ENCODE peak calls at places on chromosomes 2 and 18, in four cellular contexts. N is pancreas, Z is NCI-H1417, C is ascending aorta. R is an unnamed sample.

GRCh38 chr2:42843611-42844010 is 51.2 kb upstream of the HAAO start:
- DNase-seq in N (no peak), Z (no peak), C (no peak), R (no peak)

GRCh38 chr2:205086689-205087088 is 541.4 kb downstream of the PARD3B start:
- DNase-seq in C (no peak), N (no peak), Z (no peak), R (no peak)

GRCh38 chr2:1052671-1053270 is 102.1 kb downstream of the SNTG2 start:
- DNase-seq in C (no peak), N (no peak), Z (no peak), R (no peak)

GRCh38 chr2:85796549-85797262 is 42.9 kb downstream of the ATOH8 start:
- DNase-seq in C (no peak), Z (peak), N (no peak), R (no peak)

GRCh38 chr2:231884438-231885140 is 41.6 kb downstream of the NPPC start:
- DNase-seq in C (no peak), N (no peak), Z (peak), R (no peak)

GRCh38 chr2:96608459-96609455 is 29.4 kb downstream of the KANSL3 start:
- DNase-seq in N (no peak), C (no peak), Z (no peak), R (no peak)

GRCh38 chr2:16487686-16488085 is 177.9 kb downstream of the CYRIA start:
- DNase-seq in N (peak), C (no peak), Z (peak), R (peak)

GRCh38 chr2:21263622-21264021 is 139.9 kb downstream of the TDRD15 start:
- DNase-seq in Z (no peak), N (no peak), C (no peak), R (no peak)

GRCh38 chr18:9643549-9643948 is 29.2 kb upstream of the PPP4R1 start:
- DNase-seq in C (no peak), N (no peak), Z (peak), R (no peak)

GRCh38 chr2:107648781-107649413 is 177.8 kb upstream of the RGPD4 start:
- DNase-seq in C (no peak), N (no peak), Z (no peak), R (no peak)

GRCh38 chr2:121489944-121490585 is 40.6 kb upstream of the RNU4ATAC start:
- DNase-seq in Z (peak), C (no peak), N (no peak), R (no peak)

GRCh38 chr2:98088261-98088660 is 1.3 kb downstream of the VWA3B start:
- DNase-seq in C (no peak), N (no peak), Z (no peak), R (peak)

GRCh38 chr2:20196053-20196880 is 28.7 kb downstream of the SDC1 start:
- DNase-seq in Z (peak), C (no peak), N (peak), R (no peak)

GRCh38 chr2:62744603-62745002 is 39.1 kb downstream of the EHBP1 start:
- DNase-seq in C (no peak), N (no peak), Z (no peak), R (no peak)

GRCh38 chr2:200127852-200128251 is 172.5 kb downstream of the MAIP1 start:
- DNase-seq in C (no peak), Z (no peak), N (no peak), R (no peak)

GRCh38 chr18:28108801-28109200 is 68.1 kb downstream of the CDH2 start:
- DNase-seq in Z (peak), C (no peak), N (no peak), R (no peak)

GRCh38 chr2:218726004-218726574 is 15.5 kb downstream of the TTLL4 start:
- DNase-seq in N (no peak), C (no peak), Z (no peak), R (no peak)

GRCh38 chr2:12416600-12416999 is 300.1 kb upstream of the TRIB2 start:
- DNase-seq in N (peak), C (no peak), Z (no peak), R (peak)

GRCh38 chr2:3672861-3673670 is 15.1 kb downstream of the ALLC start:
- DNase-seq in N (no peak), Z (peak), C (no peak), R (no peak)

GRCh38 chr2:141767051-141767450 is 363.8 kb downstream of the LRP1B start:
- DNase-seq in Z (no peak), N (no peak), C (no peak), R (no peak)

GRCh38 chr2:163748420-163748819 is 12.6 kb upstream of the FIGN start:
- DNase-seq in C (no peak), Z (no peak), N (no peak), R (no peak)

GRCh38 chr2:40851661-40852060 is 399.8 kb upstream of the SLC8A1 start:
- DNase-seq in C (no peak), N (no peak), Z (no peak), R (no peak)

GRCh38 chr2:121944072-121944829 is 188.8 kb downstream of the TSN start:
- DNase-seq in C (no peak), Z (no peak), N (no peak), R (no peak)

R was measured in adrenal gland.